ENCODE peak calls at places on chromosomes 7 and 10, in six cellular contexts. One of them, this sample, is unnamed.

GRCh38 chr7:107045980-107046379 is 1.5 kb downstream of the PRKAR2B start:
- DNase-seq in left lung: no peak
- DNase-seq in Karpas-422: no peak
- DNase-seq in brain microvascular endothelial cell: no peak
- DNase-seq in right lobe of liver: no peak
- DNase-seq in suprapubic skin: no peak
- DNase-seq in this sample: no peak

GRCh38 chr7:42350801-42351200 is 113.8 kb upstream of the GLI3 start:
- DNase-seq in left lung: no peak
- DNase-seq in Karpas-422: no peak
- DNase-seq in brain microvascular endothelial cell: no peak
- DNase-seq in right lobe of liver: no peak
- DNase-seq in suprapubic skin: no peak
- DNase-seq in this sample: peak; percentile 13

GRCh38 chr7:84368122-84368521 is 173.5 kb upstream of the SEMA3A start:
- DNase-seq in left lung: no peak
- DNase-seq in Karpas-422: no peak
- DNase-seq in brain microvascular endothelial cell: no peak
- DNase-seq in right lobe of liver: no peak
- DNase-seq in suprapubic skin: no peak
- DNase-seq in this sample: no peak

GRCh38 chr7:111392976-111393762 is 169.1 kb downstream of the IMMP2L start:
- DNase-seq in left lung: no peak
- DNase-seq in Karpas-422: no peak
- DNase-seq in brain microvascular endothelial cell: no peak
- DNase-seq in right lobe of liver: no peak
- DNase-seq in suprapubic skin: no peak
- DNase-seq in this sample: no peak

GRCh38 chr7:155643804-155644177 is 670 bp upstream of the RBM33 start:
- DNase-seq in left lung: peak; percentile 89
- DNase-seq in Karpas-422: no peak
- DNase-seq in brain microvascular endothelial cell: no peak
- DNase-seq in right lobe of liver: no peak
- DNase-seq in suprapubic skin: no peak
- DNase-seq in this sample: no peak

GRCh38 chr10:97028126-97028831 is 157.5 kb downstream of the SLIT1 start:
- DNase-seq in left lung: no peak
- DNase-seq in Karpas-422: no peak
- DNase-seq in brain microvascular endothelial cell: peak; percentile 66
- DNase-seq in right lobe of liver: no peak
- DNase-seq in suprapubic skin: no peak
- DNase-seq in this sample: peak; percentile 40

GRCh38 chr7:116449950-116450349 is 49.6 kb upstream of the CAV2 start:
- DNase-seq in left lung: no peak
- DNase-seq in Karpas-422: no peak
- DNase-seq in brain microvascular endothelial cell: no peak
- DNase-seq in right lobe of liver: no peak
- DNase-seq in suprapubic skin: no peak
- DNase-seq in this sample: no peak

GRCh38 chr10:92381543-92381954 is 90.6 kb downstream of the MARCHF5 start:
- DNase-seq in left lung: no peak
- DNase-seq in Karpas-422: no peak
- DNase-seq in brain microvascular endothelial cell: no peak
- DNase-seq in right lobe of liver: no peak
- DNase-seq in suprapubic skin: no peak
- DNase-seq in this sample: no peak

GRCh38 chr10:28177944-28178637 is 124.8 kb downstream of the MPP7 start:
- DNase-seq in left lung: no peak
- DNase-seq in Karpas-422: no peak
- DNase-seq in brain microvascular endothelial cell: no peak
- DNase-seq in right lobe of liver: no peak
- DNase-seq in suprapubic skin: no peak
- DNase-seq in this sample: no peak

GRCh38 chr10:43128958-43129706 is 9.1 kb upstream of the CSGALNACT2 start:
- DNase-seq in left lung: no peak
- DNase-seq in Karpas-422: no peak
- DNase-seq in brain microvascular endothelial cell: peak; percentile 92
- DNase-seq in right lobe of liver: peak; percentile 21
- DNase-seq in suprapubic skin: no peak
- DNase-seq in this sample: peak; percentile 89

GRCh38 chr10:59709472-59710125 is at the start of gene SLC16A9:
- DNase-seq in left lung: peak; percentile 84
- DNase-seq in Karpas-422: no peak
- DNase-seq in brain microvascular endothelial cell: peak; percentile 22
- DNase-seq in right lobe of liver: peak; percentile 47
- DNase-seq in suprapubic skin: no peak
- DNase-seq in this sample: peak; percentile 18

GRCh38 chr10:100140070-100140469 is 45.8 kb downstream of the ERLIN1 start:
- DNase-seq in left lung: no peak
- DNase-seq in Karpas-422: no peak
- DNase-seq in brain microvascular endothelial cell: no peak
- DNase-seq in right lobe of liver: no peak
- DNase-seq in suprapubic skin: no peak
- DNase-seq in this sample: no peak

GRCh38 chr7:102860351-102860811 is 52.4 kb upstream of the LRRC17 start:
- DNase-seq in left lung: no peak
- DNase-seq in Karpas-422: no peak
- DNase-seq in brain microvascular endothelial cell: peak; percentile 86
- DNase-seq in right lobe of liver: no peak
- DNase-seq in suprapubic skin: no peak
- DNase-seq in this sample: peak; percentile 42

GRCh38 chr10:22681783-22682183 is 32.6 kb downstream of the PIP4K2A start:
- DNase-seq in left lung: no peak
- DNase-seq in Karpas-422: no peak
- DNase-seq in brain microvascular endothelial cell: peak; percentile 81
- DNase-seq in right lobe of liver: peak; percentile 56
- DNase-seq in suprapubic skin: no peak
- DNase-seq in this sample: peak; percentile 85

GRCh38 chr10:101292194-101293006 is 61.6 kb upstream of the BTRC start:
- DNase-seq in left lung: peak; percentile 78
- DNase-seq in Karpas-422: no peak
- DNase-seq in brain microvascular endothelial cell: no peak
- DNase-seq in right lobe of liver: no peak
- DNase-seq in suprapubic skin: no peak
- DNase-seq in this sample: no peak

GRCh38 chr7:27182285-27182827 is 2.7 kb downstream of the HOXA11 start:
- DNase-seq in left lung: no peak
- DNase-seq in Karpas-422: no peak
- DNase-seq in brain microvascular endothelial cell: no peak
- DNase-seq in right lobe of liver: peak; percentile 33
- DNase-seq in suprapubic skin: peak; percentile 73
- DNase-seq in this sample: no peak
- H3K27me3 ChIP-seq in left lung: peaks cover 99% of the 10 kb centered on the region
- H3K27me3 ChIP-seq in Karpas-422: no peaks in the 10 kb centered on the region
- H3K27me3 ChIP-seq in brain microvascular endothelial cell: peaks cover 90% of the 10 kb centered on the region
- H3K27me3 ChIP-seq in right lobe of liver: peaks cover 39% of the 10 kb centered on the region
- H3K27me3 ChIP-seq in suprapubic skin: peaks cover 73% of the 10 kb centered on the region
- H3K27me3 ChIP-seq in this sample: peaks cover 67% of the 10 kb centered on the region

GRCh38 chr7:2040201-2040892 is 192.4 kb downstream of the MAD1L1 start:
- DNase-seq in left lung: peak; percentile 41
- DNase-seq in Karpas-422: no peak
- DNase-seq in brain microvascular endothelial cell: no peak
- DNase-seq in right lobe of liver: no peak
- DNase-seq in suprapubic skin: peak; percentile 50
- DNase-seq in this sample: no peak

GRCh38 chr7:2037301-2037804 is 195.4 kb downstream of the MAD1L1 start:
- DNase-seq in left lung: peak; percentile 45
- DNase-seq in Karpas-422: no peak
- DNase-seq in brain microvascular endothelial cell: no peak
- DNase-seq in right lobe of liver: no peak
- DNase-seq in suprapubic skin: peak; percentile 60
- DNase-seq in this sample: no peak

GRCh38 chr7:2036786-2037185 is 196.0 kb downstream of the MAD1L1 start:
- DNase-seq in left lung: peak; percentile 68
- DNase-seq in Karpas-422: no peak
- DNase-seq in brain microvascular endothelial cell: no peak
- DNase-seq in right lobe of liver: no peak
- DNase-seq in suprapubic skin: peak; percentile 69
- DNase-seq in this sample: no peak

GRCh38 chr7:2038876-2039728 is 193.6 kb downstream of the MAD1L1 start:
- DNase-seq in left lung: peak; percentile 12
- DNase-seq in Karpas-422: peak; percentile 79
- DNase-seq in brain microvascular endothelial cell: no peak
- DNase-seq in right lobe of liver: no peak
- DNase-seq in suprapubic skin: peak; percentile 37
- DNase-seq in this sample: no peak

GRCh38 chr7:2037805-2038635 is 194.7 kb downstream of the MAD1L1 start:
- DNase-seq in left lung: peak; percentile 14
- DNase-seq in Karpas-422: peak; percentile 74
- DNase-seq in brain microvascular endothelial cell: no peak
- DNase-seq in right lobe of liver: no peak
- DNase-seq in suprapubic skin: peak; percentile 45
- DNase-seq in this sample: no peak
- H3K4me3 ChIP-seq in left lung: peak overlapping the region; percentile 1
- H3K4me3 ChIP-seq in Karpas-422: peak overlapping the region; percentile 57
- H3K4me3 ChIP-seq in brain microvascular endothelial cell: no peak overlapping the region
- H3K4me3 ChIP-seq in right lobe of liver: no peak overlapping the region
- H3K4me3 ChIP-seq in suprapubic skin: peak overlapping the region; percentile 17
- H3K4me3 ChIP-seq in this sample: no peak overlapping the region

DNA sequence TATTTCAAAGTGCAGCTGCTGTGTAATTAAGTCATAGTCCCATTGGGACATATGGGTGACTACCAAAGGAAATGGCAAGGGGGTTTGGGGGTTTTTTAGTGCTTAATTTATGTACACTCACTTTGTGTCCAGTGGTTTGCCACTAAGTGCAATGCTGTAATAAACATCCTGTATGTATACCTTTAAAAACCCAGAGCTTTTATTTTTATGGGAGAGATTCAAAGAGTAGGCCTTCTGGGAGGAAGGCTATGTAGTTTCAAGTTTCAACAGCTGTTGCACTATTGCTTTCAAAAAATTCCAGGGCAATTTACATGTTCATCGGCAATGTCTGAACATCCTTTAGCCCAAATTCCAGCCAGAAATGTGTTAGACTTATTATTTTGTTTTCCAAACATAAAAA is 744.7 kb downstream of the XPNPEP1 start:
- DNase-seq in left lung: no peak
- DNase-seq in Karpas-422: no peak
- DNase-seq in brain microvascular endothelial cell: no peak
- DNase-seq in right lobe of liver: no peak
- DNase-seq in suprapubic skin: no peak
- DNase-seq in this sample: no peak
- H3K27me3 ChIP-seq in left lung: no peaks in the 10 kb centered on the region
- H3K27me3 ChIP-seq in Karpas-422: no peaks in the 10 kb centered on the region
- H3K27me3 ChIP-seq in brain microvascular endothelial cell: no peaks in the 10 kb centered on the region
- H3K27me3 ChIP-seq in right lobe of liver: no peaks in the 10 kb centered on the region
- H3K27me3 ChIP-seq in suprapubic skin: no peaks in the 10 kb centered on the region
- H3K27me3 ChIP-seq in this sample: no peaks in the 10 kb centered on the region

DNA sequence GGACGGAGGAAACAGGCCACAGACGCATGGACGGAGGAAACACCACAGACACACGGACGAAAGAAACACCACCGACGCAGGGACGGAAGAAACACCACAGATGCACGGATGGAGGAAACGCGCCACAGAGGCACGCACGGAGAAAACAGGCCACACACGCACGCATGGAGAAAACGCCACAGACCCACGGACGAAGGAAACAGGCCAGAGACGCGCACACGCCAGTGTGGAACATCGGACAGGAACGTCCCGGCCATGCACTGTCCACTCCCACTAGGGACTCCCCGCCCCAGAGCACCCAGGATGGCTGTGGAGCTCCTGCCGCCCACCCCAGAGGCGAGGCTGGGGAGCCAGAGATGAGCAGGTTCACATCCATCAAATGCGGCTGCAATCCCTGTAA is 17.3 kb downstream of the DIP2C start:
- DNase-seq in left lung: no peak
- DNase-seq in Karpas-422: no peak
- DNase-seq in brain microvascular endothelial cell: no peak
- DNase-seq in right lobe of liver: no peak
- DNase-seq in suprapubic skin: no peak
- DNase-seq in this sample: no peak
- H3K4me3 ChIP-seq in left lung: no peak overlapping the region
- H3K4me3 ChIP-seq in Karpas-422: no peak overlapping the region
- H3K4me3 ChIP-seq in brain microvascular endothelial cell: no peak overlapping the region
- H3K4me3 ChIP-seq in right lobe of liver: no peak overlapping the region
- H3K4me3 ChIP-seq in suprapubic skin: no peak overlapping the region
- H3K4me3 ChIP-seq in this sample: no peak overlapping the region

GRCh38 chr10:69588358-69588757 is 15.1 kb upstream of the NEUROG3 start:
- DNase-seq in left lung: no peak
- DNase-seq in Karpas-422: peak; percentile 41
- DNase-seq in brain microvascular endothelial cell: no peak
- DNase-seq in right lobe of liver: no peak
- DNase-seq in suprapubic skin: no peak
- DNase-seq in this sample: peak; percentile 7
- H3K27me3 ChIP-seq in left lung: no peaks in the 10 kb centered on the region
- H3K27me3 ChIP-seq in Karpas-422: peaks cover 2% of the 10 kb centered on the region
- H3K27me3 ChIP-seq in brain microvascular endothelial cell: peaks cover 22% of the 10 kb centered on the region
- H3K27me3 ChIP-seq in right lobe of liver: no peaks in the 10 kb centered on the region
- H3K27me3 ChIP-seq in suprapubic skin: peaks cover 13% of the 10 kb centered on the region
- H3K27me3 ChIP-seq in this sample: peaks cover 2% of the 10 kb centered on the region

DNA sequence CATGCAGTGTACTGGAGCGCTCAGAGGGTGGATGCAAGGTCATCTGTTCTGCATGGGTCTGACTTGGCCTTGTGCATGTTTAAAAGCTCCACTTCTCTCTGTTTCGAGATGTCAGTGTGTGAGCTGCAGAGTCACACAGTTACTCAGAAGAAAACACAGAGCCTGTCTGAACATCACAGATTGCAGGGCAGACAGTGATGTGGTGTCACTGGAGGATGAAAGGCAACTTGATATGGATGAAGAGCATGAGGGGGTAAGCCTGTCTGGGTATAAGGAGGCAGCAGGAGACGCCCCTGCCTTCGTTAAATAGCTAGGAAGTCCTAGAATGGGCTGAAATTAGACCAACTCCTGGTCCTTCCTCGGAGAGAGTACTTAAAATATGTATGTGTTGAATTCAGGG is 67.5 kb upstream of the LRRC18 start:
- DNase-seq in left lung: no peak
- DNase-seq in Karpas-422: no peak
- DNase-seq in brain microvascular endothelial cell: no peak
- DNase-seq in right lobe of liver: no peak
- DNase-seq in suprapubic skin: no peak
- DNase-seq in this sample: no peak
- H3K4me3 ChIP-seq in left lung: no peak overlapping the region
- H3K4me3 ChIP-seq in Karpas-422: no peak overlapping the region
- H3K4me3 ChIP-seq in brain microvascular endothelial cell: no peak overlapping the region
- H3K4me3 ChIP-seq in right lobe of liver: no peak overlapping the region
- H3K4me3 ChIP-seq in suprapubic skin: no peak overlapping the region
- H3K4me3 ChIP-seq in this sample: no peak overlapping the region

DNA sequence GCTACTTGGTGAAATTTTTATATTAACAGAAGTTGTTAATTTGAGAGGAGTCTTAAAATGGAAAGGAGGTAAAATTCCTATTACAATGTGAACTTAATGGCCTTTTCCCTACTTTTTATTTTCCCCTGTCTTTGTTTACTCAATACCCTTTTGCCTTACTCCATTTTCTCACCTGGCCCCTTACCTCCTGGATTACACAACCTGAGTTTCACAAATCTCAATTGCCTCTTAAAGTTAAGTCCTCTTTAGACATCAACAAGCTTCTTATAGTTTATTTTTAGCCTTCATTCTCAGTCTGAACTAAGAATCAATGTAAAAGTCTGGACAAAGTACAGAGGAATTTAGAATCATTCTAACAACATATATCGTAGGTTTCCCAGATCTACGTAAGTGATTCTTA is 247.0 kb downstream of the PCDH15 start:
- DNase-seq in left lung: no peak
- DNase-seq in Karpas-422: no peak
- DNase-seq in brain microvascular endothelial cell: no peak
- DNase-seq in right lobe of liver: no peak
- DNase-seq in suprapubic skin: no peak
- DNase-seq in this sample: no peak
- H3K27me3 ChIP-seq in left lung: no peaks in the 10 kb centered on the region
- H3K27me3 ChIP-seq in Karpas-422: no peaks in the 10 kb centered on the region
- H3K27me3 ChIP-seq in brain microvascular endothelial cell: no peaks in the 10 kb centered on the region
- H3K27me3 ChIP-seq in right lobe of liver: no peaks in the 10 kb centered on the region
- H3K27me3 ChIP-seq in suprapubic skin: no peaks in the 10 kb centered on the region
- H3K27me3 ChIP-seq in this sample: no peaks in the 10 kb centered on the region